ENCODE peak calls at places on chromosomes 16 and 17, in five cellular contexts. R, N, Z, F and W are unnamed samples.

GRCh38 chr17:77674358-77674757 is 284.1 kb upstream of the TNRC6C start:
- DNase-seq in R (no peak), N (no peak), Z (no peak), F (no peak), W (no peak)

GRCh38 chr16:70463235-70463634 is 8.8 kb downstream of the FCSK start:
- DNase-seq in R (no peak), N (no peak), Z (no peak), F (no peak), W (no peak)

GRCh38 chr16:28863929-28864886 is 565 bp downstream of the SH2B1 start:
- DNase-seq in R (peak), N (peak), Z (no peak), F (no peak), W (peak)

GRCh38 chr16:2838928-2839327 is 8.8 kb downstream of the ZG16B start:
- DNase-seq in R (peak), N (peak), Z (no peak), F (peak), W (no peak)

GRCh38 chr17:57696050-57696449 is 49.0 kb downstream of the CCDC182 start:
- DNase-seq in R (peak), N (no peak), Z (no peak), F (no peak), W (no peak)

GRCh38 chr16:57534337-57534880 is 2.0 kb downstream of the CCDC102A start:
- DNase-seq in R (no peak), N (no peak), Z (no peak), F (peak), W (no peak)

GRCh38 chr16:71276589-71277334 is 12.4 kb downstream of the CMTR2 start:
- DNase-seq in R (no peak), N (no peak), Z (no peak), F (no peak), W (no peak)

GRCh38 chr16:57308041-57308440 is 23.6 kb upstream of the PLLP start:
- DNase-seq in R (no peak), N (no peak), Z (no peak), F (no peak), W (no peak)

GRCh38 chr17:21085707-21086106 is 41.1 kb upstream of the DHRS7B start:
- DNase-seq in R (no peak), N (no peak), Z (no peak), F (peak), W (no peak)

GRCh38 chr16:84194470-84195200 is 3.7 kb downstream of the ADAD2 start:
- DNase-seq in R (no peak), N (no peak), Z (peak), F (no peak), W (no peak)

GRCh38 chr17:42997390-42997983 is 732 bp upstream of the RPL27 start:
- DNase-seq in R (no peak), N (peak), Z (peak), F (no peak), W (no peak)

GRCh38 chr17:32279933-32280716 is 14.5 kb downstream of the RHBDL3 start:
- DNase-seq in R (no peak), N (no peak), Z (peak), F (peak), W (no peak)

GRCh38 chr17:2215616-2216364 is 87.8 kb downstream of the SMG6 start:
- DNase-seq in R (peak), N (peak), Z (no peak), F (peak), W (peak)

GRCh38 chr16:3035972-3036725 is 595 bp downstream of the BICDL2 start:
- DNase-seq in R (no peak), N (no peak), Z (no peak), F (no peak), W (peak)

GRCh38 chr16:85864965-85865364 is 34.0 kb upstream of the IRF8 start:
- DNase-seq in R (no peak), N (no peak), Z (no peak), F (no peak), W (no peak)

GRCh38 chr16:87464691-87465300 is 28.0 kb downstream of the ZCCHC14 start:
- DNase-seq in R (peak), N (peak), Z (no peak), F (no peak), W (peak)

GRCh38 chr16:23691483-23692189 is 12.9 kb downstream of the PLK1 start:
- DNase-seq in R (no peak), N (no peak), Z (no peak), F (no peak), W (no peak)

GRCh38 chr17:39660011-39660360 is 5.2 kb upstream of the TCAP start:
- DNase-seq in R (no peak), N (no peak), Z (no peak), F (no peak), W (no peak)

GRCh38 chr16:65070831-65071230 is 51.0 kb downstream of the CDH11 start:
- DNase-seq in R (peak), N (peak), Z (peak), F (peak), W (peak)